ENCODE peak calls at places on chromosomes 5 and 9, in five cellular contexts. B, O, T, I and L are unnamed samples. For H3K27me3, the result is how much of the 10 kb centered on the place peaks cover.

GRCh38 chr5:123422433-123423277 is 548 bp downstream of the CEP120 start:
- DNase-seq in B (peak), O (peak), T (peak), I (peak), L (no peak)

GRCh38 chr5:170791325-170791954 is 7.9 kb downstream of the GABRP start:
- DNase-seq in B (peak), O (peak), T (peak), I (peak), L (no peak)

GRCh38 chr5:23405316-23406068 is 101.9 kb upstream of the PRDM9 start:
- DNase-seq in B (no peak), O (no peak), T (no peak), I (no peak), L (no peak)

GRCh38 chr5:170257370-170257769 is 24.6 kb downstream of the C5orf58 start:
- DNase-seq in B (no peak), O (no peak), T (no peak), I (no peak), L (no peak)

GRCh38 chr9:89667730-89668129 is 62.9 kb downstream of the GADD45G start:
- DNase-seq in B (no peak), O (no peak), T (peak), I (no peak), L (no peak)

GRCh38 chr5:41869150-41869738 is 981 bp downstream of the OXCT1 start:
- DNase-seq in B (peak), O (peak), T (no peak), I (peak), L (no peak)

GRCh38 chr5:120464627-120465280 is 654 bp downstream of the PRR16 start:
- DNase-seq in B (peak), O (peak), T (peak), I (peak), L (no peak)

GRCh38 chr9:3464033-3464638 is 61.7 kb downstream of the RFX3 start:
- DNase-seq in B (no peak), O (no peak), T (no peak), I (no peak), L (no peak)

GRCh38 chr5:6785161-6785860 is 72.1 kb downstream of the TENT4A start:
- DNase-seq in B (no peak), O (no peak), T (no peak), I (no peak), L (no peak)

GRCh38 chr9:99385814-99386279 is 163.8 kb downstream of the SEC61B start:
- DNase-seq in B (no peak), O (peak), T (no peak), I (peak), L (peak)

GRCh38 chr5:163705983-163706771 is 200.8 kb downstream of the MAT2B start:
- DNase-seq in B (peak), O (peak), T (peak), I (peak), L (peak)

GRCh38 chr9:38277601-38278200 is 114.8 kb upstream of the ALDH1B1 start:
- DNase-seq in B (no peak), O (no peak), T (no peak), I (no peak), L (no peak)

GRCh38 chr9:113454914-113455761 is 8.4 kb upstream of the RGS3 start:
- DNase-seq in B (peak), O (peak), T (peak), I (peak), L (peak)

GRCh38 chr5:14250094-14250777 is 107.1 kb downstream of the TRIO start:
- DNase-seq in B (peak), O (peak), T (no peak), I (peak), L (no peak)

GRCh38 chr5:154506716-154507080 is 28.7 kb upstream of the HAND1 start:
- DNase-seq in B (no peak), O (no peak), T (no peak), I (no peak), L (no peak)

GRCh38 chr9:134483361-134484184 is 157.3 kb downstream of the RXRA start:
- DNase-seq in B (peak), O (no peak), T (no peak), I (no peak), L (no peak)

GRCh38 chr9:108997112-108997511 is 16.2 kb downstream of the CTNNAL1 start:
- DNase-seq in B (no peak), O (no peak), T (no peak), I (no peak), L (no peak)

GRCh38 chr9:70678153-70678552 is 263.7 kb upstream of the KLF9 start:
- DNase-seq in B (peak), O (no peak), T (no peak), I (no peak), L (no peak)

GRCh38 chr5:67002832-67003231 is 193.8 kb downstream of the CD180 start:
- DNase-seq in B (no peak), O (no peak), T (no peak), I (no peak), L (no peak)

GRCh38 chr9:38345851-38346755 is 46.4 kb upstream of the ALDH1B1 start:
- DNase-seq in B (no peak), O (no peak), T (no peak), I (no peak), L (no peak)

GRCh38 chr9:126375386-126375785 is 48.8 kb downstream of the MVB12B start:
- DNase-seq in B (no peak), O (peak), T (no peak), I (peak), L (no peak)

GRCh38 chr5:88883059-88883565 is at the start of gene MEF2C:
- DNase-seq in B (peak), O (peak), T (peak), I (peak), L (peak)

GRCh38 chr9:78001946-78002731 is 29.5 kb downstream of the GNAQ start:
- DNase-seq in B (no peak), O (peak), T (no peak), I (peak), L (no peak)

GRCh38 chr5:88140396-88140862 is 128.2 kb downstream of the TMEM161B start:
- DNase-seq in B (no peak), O (peak), T (peak), I (peak), L (no peak)

GRCh38 chr5:72194846-72195245 is 87.6 kb downstream of the MAP1B start:
- DNase-seq in B (no peak), O (no peak), T (no peak), I (peak), L (no peak)

GRCh38 chr5:150485770-150486401 is 22.0 kb upstream of the NDST1 start:
- DNase-seq in B (peak), O (no peak), T (peak), I (peak), L (no peak)

GRCh38 chr9:80957806-80958205 is 731.5 kb downstream of the TLE1 start:
- DNase-seq in B (no peak), O (peak), T (no peak), I (peak), L (no peak)

GRCh38 chr9:99090366-99091130 is 14.4 kb upstream of the TGFBR1 start:
- DNase-seq in B (no peak), O (peak), T (no peak), I (peak), L (no peak)

GRCh38 chr5:76544268-76544926 is 78.8 kb downstream of the F2RL2 start:
- DNase-seq in B (peak), O (peak), T (peak), I (peak), L (no peak)

GRCh38 chr5:55241756-55242155 is 8.3 kb upstream of the CCNO start:
- DNase-seq in B (no peak), O (no peak), T (no peak), I (no peak), L (no peak)

GRCh38 chr5:53381-54174 is 38.4 kb upstream of the PLEKHG4B start:
- DNase-seq in B (peak), O (peak), T (peak), I (peak), L (no peak)

GRCh38 chr9:116124472-116125040 is 29.0 kb upstream of the PAPPA start:
- DNase-seq in B (no peak), O (no peak), T (no peak), I (no peak), L (no peak)

GRCh38 chr9:97849980-97850379 is 3.0 kb upstream of the FOXE1 start:
- DNase-seq in B (no peak), O (no peak), T (no peak), I (no peak), L (no peak)

GRCh38 chr9:1231998-1232919 is 182.1 kb downstream of the DMRT2 start:
- DNase-seq in B (peak), O (peak), T (no peak), I (peak), L (peak)

GRCh38 chr9:114016101-114016500 is 62.0 kb downstream of the AMBP start:
- DNase-seq in B (no peak), O (no peak), T (no peak), I (no peak), L (no peak)

GRCh38 chr5:54257366-54258118 is 52.8 kb downstream of the ARL15 start:
- DNase-seq in B (no peak), O (no peak), T (no peak), I (no peak), L (no peak)

DNA sequence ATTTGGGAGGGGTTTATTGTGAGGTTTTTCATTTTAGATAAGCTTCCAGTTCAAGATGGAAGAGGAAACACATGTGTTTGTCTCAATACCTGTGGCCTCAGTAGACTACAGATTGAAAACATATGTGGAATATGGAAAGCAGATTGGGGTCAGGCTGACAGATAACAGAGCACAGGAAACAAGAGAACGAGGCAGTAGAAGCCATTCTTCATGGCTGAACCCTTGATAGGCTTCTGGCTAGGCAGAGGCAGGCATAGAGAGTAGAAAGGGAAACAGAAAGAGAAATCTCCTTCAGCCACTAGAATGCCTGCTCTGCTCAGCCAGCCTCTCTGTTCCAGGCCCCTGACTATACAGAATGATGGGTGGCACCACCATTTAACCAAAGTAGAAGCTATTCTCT is 152.5 kb downstream of the MUSK start:
- DNase-seq in B (no peak), O (no peak), T (no peak), I (no peak), L (no peak)
- H3K4me3 ChIP-seq in B (no peak), O (no peak), T (no peak), I (no peak), L (no peak)

DNA sequence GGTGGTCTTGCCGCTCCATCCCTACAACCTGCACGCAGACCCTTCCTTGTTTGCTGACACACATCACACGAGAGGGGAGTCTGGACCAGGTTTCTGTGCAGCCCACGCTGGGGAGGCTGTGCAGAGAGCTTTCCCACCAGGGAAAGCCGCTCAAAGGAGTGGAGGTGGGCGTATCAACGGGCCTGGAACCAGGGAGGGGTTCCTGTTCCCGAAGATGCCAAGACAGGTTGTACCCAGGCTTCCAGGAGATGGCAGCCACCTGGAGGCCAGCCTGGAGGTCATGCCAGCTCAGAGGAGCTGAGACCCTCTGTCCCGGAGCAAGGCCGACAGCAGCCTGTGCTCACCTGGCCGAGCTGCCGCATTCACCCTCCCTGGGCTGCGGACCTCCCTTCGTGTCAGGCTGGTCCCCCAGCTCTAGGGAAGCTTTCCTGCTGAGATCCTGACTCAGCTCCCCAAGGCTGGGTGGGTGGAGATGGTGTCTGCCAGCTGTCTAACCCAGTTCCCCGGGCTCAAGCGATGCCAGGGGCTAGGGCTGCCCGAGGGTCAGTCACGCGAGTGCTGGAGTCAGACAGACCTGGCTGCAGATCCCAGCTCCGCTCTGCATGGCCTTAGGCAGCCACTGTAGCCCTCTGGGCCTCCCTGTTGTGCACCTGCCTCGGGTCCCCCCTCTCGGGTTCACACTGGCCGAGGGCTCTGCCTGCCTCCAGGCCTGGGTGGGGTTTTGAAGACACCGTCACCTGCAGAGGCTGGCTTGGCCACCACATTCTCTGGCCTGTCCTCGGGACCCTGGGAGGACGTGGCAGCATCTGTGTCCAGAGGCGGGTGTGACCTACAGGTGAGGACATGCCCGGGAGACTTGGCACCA is 28.5 kb upstream of the QSOX2 start:
- DNase-seq in B (no peak), O (no peak), T (no peak), I (no peak), L (no peak)
- H3K27me3 ChIP-seq in B (under half), O (under half), T (under half), I (under half), L (under half)

GRCh38 chr5:10065428-10066000 is 184.2 kb downstream of the ATPSCKMT start:
- DNase-seq in B (no peak), O (no peak), T (no peak), I (no peak), L (no peak)
- TF ChIP-seq CTCF in B (no peak), O (no peak), T (no peak), I (no peak), L (no peak)

GRCh38 chr5:140042551-140043507 is at the start of gene NRG2:
- DNase-seq in B (peak), O (peak), T (peak), I (peak), L (no peak)
- H3K4me3 ChIP-seq in B (peak), O (peak), T (peak), I (peak), L (peak)

GRCh38 chr9:21564186-21564585 is 82.1 kb upstream of the IFNE start:
- DNase-seq in B (no peak), O (no peak), T (no peak), I (no peak), L (no peak)
- H3K27me3 ChIP-seq in B (under half), O (under half), T (under half), I (under half), L (under half)

GRCh38 chr9:16058131-16058549 is 505.3 kb downstream of the CCDC171 start:
- DNase-seq in B (no peak), O (peak), T (no peak), I (peak), L (no peak)
- TF ChIP-seq CTCF in B (no peak), O (no peak), T (no peak), I (no peak), L (no peak)